ENCODE peak calls at places on chromosomes 7 and 10, in seven cellular contexts. G is colonic mucosa, L is bronchial epithelial cell, T is BE2C, X is WTC11, Z is B cell, H is brain microvascular endothelial cell. S is an unnamed sample.

GRCh38 chr7:21028186-21028989 is 241.7 kb upstream of the SP8 start:
- DNase-seq in H (no peak), X (peak), G (peak), L (peak), Z (no peak), T (no peak), S (peak)

GRCh38 chr10:28113202-28113601 is 114.3 kb upstream of the ODAD2 start:
- DNase-seq in G (no peak), L (no peak), H (no peak), T (no peak), Z (no peak), X (no peak), S (no peak)

GRCh38 chr10:21398549-21399345 is 126.7 kb downstream of the SKIDA1 start:
- DNase-seq in X (no peak), T (no peak), Z (no peak), H (no peak), L (peak), G (no peak), S (peak)

GRCh38 chr10:69916133-69916532 is 114.4 kb downstream of the COL13A1 start:
- DNase-seq in G (no peak), L (no peak), H (no peak), Z (no peak), X (no peak), T (no peak), S (no peak)

GRCh38 chr7:130899638-130900401 is 165.8 kb upstream of the KLF14 start:
- DNase-seq in G (peak), X (no peak), T (no peak), Z (no peak), L (no peak), H (no peak), S (peak)

GRCh38 chr7:88635149-88635548 is 124.4 kb upstream of the ZNF804B start:
- DNase-seq in T (no peak), X (no peak), L (no peak), G (no peak), Z (no peak), H (no peak), S (no peak)

GRCh38 chr10:132442636-132443035 is 45.6 kb downstream of the PWWP2B start:
- DNase-seq in H (no peak), Z (no peak), X (no peak), L (no peak), G (no peak), T (no peak), S (no peak)

GRCh38 chr10:119973261-119973660 is 80.7 kb downstream of the SEC23IP start:
- DNase-seq in L (peak), H (no peak), X (no peak), Z (no peak), G (no peak), T (no peak), S (peak)

GRCh38 chr10:46534828-46535524 is 21.5 kb downstream of the GPRIN2 start:
- DNase-seq in Z (no peak), T (peak), L (no peak), H (no peak), G (no peak), X (peak), S (no peak)

GRCh38 chr7:130878785-130879184 is 144.8 kb upstream of the KLF14 start:
- DNase-seq in L (no peak), H (no peak), X (no peak), G (no peak), T (no peak), Z (no peak), S (no peak)

GRCh38 chr7:82595176-82595575 is 151.6 kb upstream of the CACNA2D1 start:
- DNase-seq in Z (no peak), L (no peak), H (no peak), X (no peak), G (no peak), T (no peak), S (no peak)

GRCh38 chr10:7302393-7303054 is 108.3 kb downstream of the SFMBT2 start:
- DNase-seq in T (no peak), H (no peak), X (no peak), G (no peak), L (no peak), Z (no peak), S (no peak)

GRCh38 chr7:99794585-99795502 is 10.9 kb upstream of the CYP3A4 start:
- DNase-seq in Z (no peak), X (no peak), T (no peak), L (no peak), H (peak), G (no peak), S (no peak)

GRCh38 chr10:33886299-33886698 is 551.8 kb upstream of the NRP1 start:
- DNase-seq in L (no peak), T (peak), H (no peak), X (no peak), Z (no peak), G (no peak), S (no peak)

GRCh38 chr10:13483951-13484350 is 44.9 kb downstream of the BEND7 start:
- DNase-seq in Z (peak), T (no peak), G (no peak), X (no peak), L (no peak), H (no peak), S (no peak)

GRCh38 chr7:44148961-44149550 is 7.9 kb upstream of the MYL7 start:
- DNase-seq in H (no peak), Z (no peak), X (no peak), G (no peak), L (no peak), T (no peak), S (no peak)

GRCh38 chr10:119608316-119609155 is 11.8 kb upstream of the TIAL1 start:
- DNase-seq in Z (no peak), T (peak), G (peak), L (peak), X (peak), H (peak), S (peak)

GRCh38 chr10:24920907-24921881 is 31.2 kb downstream of the PRTFDC1 start:
- DNase-seq in Z (no peak), T (peak), H (peak), G (peak), X (no peak), L (peak), S (peak)

GRCh38 chr10:44571701-44572100 is 186.8 kb upstream of the CXCL12 start:
- DNase-seq in T (no peak), H (peak), Z (no peak), G (no peak), L (no peak), X (no peak), S (peak)

GRCh38 chr10:43252785-43253341 is 14.0 kb downstream of the RASGEF1A start:
- DNase-seq in G (peak), X (no peak), Z (no peak), T (peak), H (no peak), L (no peak), S (no peak)

GRCh38 chr7:149772236-149772820 is 1.1 kb downstream of the ZNF467 start:
- DNase-seq in H (no peak), L (no peak), Z (peak), X (peak), G (peak), T (no peak), S (no peak)

GRCh38 chr7:139189357-139189756 is 41.7 kb upstream of the UBN2 start:
- DNase-seq in H (no peak), Z (no peak), L (no peak), X (no peak), G (no peak), T (no peak), S (no peak)

GRCh38 chr7:98406827-98407226 is 5.9 kb upstream of the BAIAP2L1 start:
- DNase-seq in X (no peak), T (no peak), Z (no peak), G (no peak), L (no peak), H (no peak), S (no peak)

GRCh38 chr7:8357536-8357935 is 75.9 kb upstream of the NXPH1 start:
- DNase-seq in L (no peak), Z (no peak), H (no peak), X (no peak), T (peak), G (no peak), S (no peak)

GRCh38 chr10:784377-784758 is 94.9 kb upstream of the DIP2C start:
- DNase-seq in H (no peak), G (peak), T (peak), Z (peak), X (peak), L (no peak), S (no peak)

GRCh38 chr10:59393349-59393748 is 31.0 kb upstream of the FAM13C start:
- DNase-seq in G (no peak), T (no peak), Z (no peak), L (peak), X (no peak), H (peak), S (no peak)

GRCh38 chr10:130782467-130782866 is 529.1 kb downstream of the TCERG1L start:
- DNase-seq in L (no peak), H (no peak), T (no peak), Z (no peak), G (no peak), X (no peak), S (no peak)

GRCh38 chr10:62025901-62026879 is 124.7 kb downstream of the ARID5B start:
- DNase-seq in L (peak), Z (no peak), T (no peak), G (no peak), X (no peak), H (no peak), S (no peak)

GRCh38 chr10:44756235-44756634 is 154.9 kb upstream of the TMEM72 start:
- DNase-seq in T (no peak), Z (no peak), X (no peak), L (peak), G (no peak), H (peak), S (peak)

GRCh38 chr7:126790763-126791162 is 462.0 kb downstream of the GRM8 start:
- DNase-seq in G (no peak), X (no peak), Z (no peak), L (no peak), T (peak), H (no peak), S (peak)

GRCh38 chr7:70775570-70776156 is 356.3 kb upstream of the GALNT17 start:
- DNase-seq in H (no peak), L (peak), Z (no peak), X (no peak), G (no peak), T (no peak), S (no peak)
- TF ChIP-seq CTCF in H (peak), L (peak), Z (no peak), X (no peak), G (no peak), T (peak), S (no peak)

DNA sequence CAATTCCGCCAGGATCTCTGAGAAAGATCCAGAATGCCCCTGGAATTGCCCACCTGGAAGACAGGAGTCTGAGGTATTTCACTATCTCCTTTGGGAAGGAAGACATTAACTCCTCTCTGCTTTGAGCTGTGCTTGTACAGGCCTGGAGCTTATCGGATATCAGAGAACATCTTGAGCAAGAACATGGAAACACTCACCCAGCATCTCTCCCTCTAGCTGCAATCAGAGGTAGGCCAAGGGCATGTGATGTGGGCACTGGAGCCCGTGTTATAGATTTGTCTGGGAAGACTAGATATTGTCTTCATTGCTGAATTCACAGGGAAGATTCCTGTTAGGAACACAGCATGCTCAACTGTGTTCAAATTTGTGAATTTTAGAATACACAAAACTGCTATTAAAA is 233.9 kb downstream of the PHF14 start:
- DNase-seq in X (no peak), H (no peak), L (no peak), T (no peak), Z (no peak), G (no peak), S (no peak)
- TF ChIP-seq CTCF in X (no peak), H (peak), L (no peak), T (peak), Z (no peak), G (no peak), S (no peak)

DNA sequence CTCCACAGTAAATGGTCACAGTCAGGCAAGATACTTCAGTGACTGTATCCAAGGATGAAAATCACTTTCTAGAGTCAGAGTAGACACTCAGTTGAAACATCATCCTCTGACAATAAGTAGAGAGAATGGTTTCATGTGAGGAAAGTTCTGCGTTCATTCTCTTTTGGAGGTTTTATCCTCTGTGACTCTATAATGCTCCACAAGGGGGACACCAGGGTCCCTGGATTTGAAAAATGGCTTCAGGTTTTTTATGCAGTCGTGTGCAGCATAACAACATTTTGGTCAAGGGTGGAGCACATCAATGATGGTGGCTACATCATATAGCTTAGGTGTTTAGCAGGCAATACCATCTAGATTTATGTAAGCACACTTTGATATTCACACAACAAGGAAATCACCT is 40.4 kb downstream of the TMEM168 start:
- DNase-seq in G (no peak), T (no peak), L (no peak), X (no peak), H (no peak), Z (no peak), S (no peak)
- TF ChIP-seq CTCF in G (no peak), T (peak), L (no peak), X (no peak), H (peak), Z (no peak), S (no peak)

GRCh38 chr10:29951441-29951931 is 107.9 kb downstream of the JCAD start:
- DNase-seq in L (peak), G (no peak), X (peak), Z (no peak), T (no peak), H (peak), S (peak)

GRCh38 chr10:29956335-29956924 is 103.0 kb downstream of the JCAD start:
- DNase-seq in Z (no peak), T (no peak), G (no peak), X (no peak), H (no peak), L (no peak), S (no peak)

GRCh38 chr10:29958440-29958839 is 100.9 kb downstream of the JCAD start:
- DNase-seq in G (no peak), T (no peak), X (no peak), L (no peak), H (no peak), Z (no peak), S (no peak)

GRCh38 chr10:29957887-29958330 is 101.5 kb downstream of the JCAD start:
- DNase-seq in L (peak), X (no peak), Z (no peak), H (peak), G (no peak), T (peak), S (peak)

GRCh38 chr10:29955308-29955935 is 104.0 kb downstream of the JCAD start:
- DNase-seq in Z (no peak), H (peak), X (no peak), T (no peak), G (no peak), L (peak), S (peak)
- TF ChIP-seq CTCF in Z (no peak), H (peak), X (no peak), T (no peak), G (no peak), L (no peak), S (no peak)

DNA sequence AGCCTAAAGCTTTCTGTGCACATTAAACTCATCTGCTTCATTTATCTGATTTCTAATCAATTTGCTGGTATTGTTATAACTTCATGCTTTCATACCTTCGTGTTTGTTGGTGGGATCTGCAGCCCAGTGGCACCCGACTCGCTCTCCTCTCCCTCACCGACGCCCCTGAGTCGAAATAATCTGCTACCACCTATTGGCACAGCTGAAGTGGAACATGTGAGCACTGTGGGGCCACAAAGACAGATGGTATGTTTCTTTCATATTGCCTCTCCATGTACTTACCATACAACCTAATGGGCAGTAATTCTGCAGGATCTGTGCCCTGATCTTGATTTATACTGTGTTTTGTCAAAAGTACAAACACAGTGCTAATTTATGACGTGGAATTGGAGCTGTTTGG is 12.4 kb downstream of the DNAJC9 start:
- DNase-seq in Z (no peak), L (no peak), G (no peak), X (no peak), H (no peak), T (no peak), S (no peak)
- TF ChIP-seq CTCF in Z (no peak), L (no peak), G (no peak), X (no peak), H (no peak), T (no peak), S (no peak)

GRCh38 chr10:71739368-71739900 is 19.9 kb upstream of the C10orf105 start:
- DNase-seq in Z (no peak), G (peak), X (no peak), T (no peak), H (no peak), L (no peak), S (no peak)

GRCh38 chr10:71741029-71741428 is 21.5 kb upstream of the C10orf105 start:
- DNase-seq in L (no peak), H (no peak), X (no peak), G (no peak), T (no peak), Z (no peak), S (no peak)

GRCh38 chr10:71741671-71742070 is 22.1 kb upstream of the C10orf105 start:
- DNase-seq in Z (no peak), H (no peak), G (no peak), L (no peak), T (no peak), X (no peak), S (no peak)

GRCh38 chr10:71742301-71743098 is 22.9 kb upstream of the C10orf105 start:
- DNase-seq in X (no peak), G (peak), L (no peak), T (no peak), H (no peak), Z (no peak), S (no peak)

GRCh38 chr10:71740069-71740468 is 20.5 kb upstream of the C10orf105 start:
- DNase-seq in H (no peak), L (peak), Z (no peak), G (peak), T (peak), X (no peak), S (peak)
- TF ChIP-seq CTCF in H (no peak), L (no peak), Z (no peak), G (no peak), T (no peak), X (no peak), S (no peak)

DNA sequence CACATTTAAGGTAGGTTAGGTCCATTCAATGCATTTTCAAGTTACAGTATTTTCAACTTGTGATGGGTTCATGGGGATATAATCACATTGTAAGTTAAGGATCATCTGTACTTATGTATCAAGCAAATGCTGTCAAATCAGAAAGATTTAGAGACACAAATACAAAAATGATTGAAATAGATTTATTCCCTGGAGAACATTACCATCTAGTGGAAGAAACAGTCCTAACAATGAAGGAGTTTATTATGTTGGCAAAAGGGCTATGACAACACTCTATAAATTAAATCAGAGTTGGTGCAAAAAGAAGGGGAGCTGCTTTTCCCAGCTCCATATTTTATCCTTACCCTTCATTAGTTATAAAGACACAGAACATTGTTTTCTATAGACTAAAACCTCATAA is 69.0 kb downstream of the PRSS58 start:
- DNase-seq in Z (no peak), T (no peak), H (no peak), X (no peak), L (peak), G (no peak), S (peak)
- TF ChIP-seq CTCF in Z (no peak), T (no peak), H (no peak), X (peak), L (peak), G (peak), S (peak)

GRCh38 chr7:6579446-6579845 is 2.2 kb downstream of the ZDHHC4 start:
- DNase-seq in X (no peak), G (no peak), Z (no peak), T (no peak), H (peak), L (no peak), S (no peak)
- TF ChIP-seq CTCF in X (no peak), G (no peak), Z (no peak), T (no peak), H (peak), L (peak), S (no peak)

GRCh38 chr10:123140164-123140982 is 4.6 kb downstream of the HMX3 start:
- DNase-seq in L (no peak), Z (peak), T (no peak), X (peak), H (no peak), G (no peak), S (no peak)
- TF ChIP-seq CTCF in L (peak), Z (no peak), T (peak), X (no peak), H (peak), G (no peak), S (no peak)

GRCh38 chr10:60905580-60905979 is 38.4 kb downstream of the RHOBTB1 start:
- DNase-seq in X (no peak), Z (no peak), G (no peak), L (no peak), T (no peak), H (no peak), S (peak)
- TF ChIP-seq CTCF in X (no peak), Z (no peak), G (no peak), L (no peak), T (no peak), H (no peak), S (no peak)

S was measured in MCF 10A.